ENCODE peak calls at places on chromosomes 13 and 19, in nine cellular contexts. S is tibial artery, L is kidney, D is OCI-LY7, I is HuH-7, A is HT1080, W is pons, G is myocyte, U is hepatic stellate cell. V is an unnamed sample.

GRCh38 chr19:54390942-54391577 is 24.2 kb upstream of the TTYH1 start:
- DNase-seq in U (peak), D (peak), L (no peak), G (peak), I (peak), S (no peak), A (peak), W (peak), V (peak)

GRCh38 chr19:38224014-38224862 is at the start of gene DPF1:
- DNase-seq in U (peak), G (peak), L (no peak), D (peak), I (peak), A (peak), S (no peak), W (no peak), V (peak)

GRCh38 chr13:98216135-98216565 is 39.1 kb upstream of the RNF113B start:
- DNase-seq in U (peak), W (peak), I (no peak), L (peak), A (peak), D (no peak), S (peak), G (peak), V (peak)

GRCh38 chr19:42290523-42291436 is 11.2 kb upstream of the PRR19 start:
- DNase-seq in S (no peak), U (peak), D (peak), W (no peak), I (peak), A (peak), G (peak), L (peak), V (no peak)

GRCh38 chr13:51277943-51278342 is 55.7 kb downstream of the FAM124A start:
- DNase-seq in I (no peak), G (no peak), U (no peak), L (no peak), W (no peak), D (no peak), S (no peak), A (no peak), V (no peak)

GRCh38 chr19:37197768-37198167 is 12.6 kb downstream of the ZNF585B start:
- DNase-seq in L (no peak), I (no peak), U (no peak), W (no peak), D (no peak), G (no peak), S (no peak), A (no peak), V (no peak)

GRCh38 chr13:76189882-76190519 is 553.9 kb downstream of the LMO7 start:
- DNase-seq in U (no peak), L (peak), S (no peak), W (no peak), A (no peak), G (no peak), D (no peak), I (no peak), V (no peak)

GRCh38 chr13:80338781-80339577 is 1.9 kb downstream of the SPRY2 start:
- DNase-seq in L (peak), D (no peak), W (peak), A (peak), U (peak), G (peak), I (no peak), S (peak), V (peak)

GRCh38 chr13:59728896-59729545 is 434.7 kb downstream of the DIAPH3 start:
- DNase-seq in G (peak), I (no peak), A (no peak), D (no peak), L (no peak), S (no peak), U (no peak), W (no peak), V (no peak)

GRCh38 chr13:46345400-46345799 is 41.7 kb downstream of the RUBCNL start:
- DNase-seq in D (no peak), L (no peak), A (no peak), U (no peak), W (no peak), I (no peak), G (peak), S (no peak), V (no peak)

GRCh38 chr13:77339408-77339807 is 12.5 kb upstream of the MYCBP2 start:
- DNase-seq in A (no peak), U (no peak), S (no peak), G (no peak), L (no peak), W (no peak), D (peak), I (no peak), V (no peak)

V was measured in G401.